ENCODE peak calls at places on chromosome 19, in four cellular contexts. F, E, Q and D are unnamed samples.

GRCh38 chr19:33938821-33939220 is 142.2 kb downstream of the KCTD15 start:
- DNase-seq in F (no peak), E (no peak), Q (no peak), D (no peak)

GRCh38 chr19:4304509-4305252 is at the start of gene FSD1:
- DNase-seq in F (no peak), E (no peak), Q (no peak), D (peak; percentile 72)

GRCh38 chr19:16850133-16850532 is 20.9 kb downstream of the SIN3B start:
- DNase-seq in F (peak; percentile 6), E (no peak), Q (no peak), D (no peak)

GRCh38 chr19:16051254-16052025 is 24.9 kb upstream of the TPM4 start:
- DNase-seq in F (no peak), E (no peak), Q (no peak), D (no peak)

GRCh38 chr19:12773571-12773970 is 1.8 kb downstream of the HOOK2 start:
- DNase-seq in F (no peak), E (no peak), Q (peak; percentile 48), D (no peak)

GRCh38 chr19:21519488-21519887 is 14.1 kb downstream of the ZNF429 start:
- DNase-seq in F (no peak), E (no peak), Q (no peak), D (no peak)

GRCh38 chr19:48672994-48673393 is at the start of gene NTN5:
- DNase-seq in F (no peak), E (no peak), Q (no peak), D (no peak)

GRCh38 chr19:19655641-19656343 is 7.7 kb downstream of the ATP13A1 start:
- DNase-seq in F (no peak), E (no peak), Q (no peak), D (no peak)

GRCh38 chr19:12884926-12885748 is 1.9 kb downstream of the KLF1 start:
- DNase-seq in F (no peak), E (peak; percentile 67), Q (peak; percentile 60), D (peak; percentile 58)

GRCh38 chr19:47663911-47664771 is 49.1 kb upstream of the EHD2 start:
- DNase-seq in F (peak; percentile 91), E (peak; percentile 75), Q (peak; percentile 66), D (peak; percentile 73)

GRCh38 chr19:33376931-33377557 is 3.5 kb downstream of the CEBPG start:
- DNase-seq in F (no peak), E (no peak), Q (no peak), D (no peak)

GRCh38 chr19:12603714-12604113 is 6.9 kb downstream of the ZNF490 start:
- DNase-seq in F (no peak), E (no peak), Q (no peak), D (no peak)

GRCh38 chr19:48968813-48969218 is 3.7 kb downstream of the FTL start:
- DNase-seq in F (no peak), E (no peak), Q (no peak), D (no peak)

GRCh38 chr19:56141416-56141992 is 417 bp downstream of the ZNF444 start:
- DNase-seq in F (no peak), E (no peak), Q (no peak), D (no peak)

GRCh38 chr19:38320969-38321339 is 1.3 kb downstream of the KCNK6 start:
- DNase-seq in F (no peak), E (no peak), Q (no peak), D (no peak)

GRCh38 chr19:47701717-47702552 is 11.3 kb upstream of the EHD2 start:
- DNase-seq in F (no peak), E (no peak), Q (no peak), D (no peak)

GRCh38 chr19:5957132-5957531 is 20.8 kb downstream of the RANBP3 start:
- DNase-seq in F (no peak), E (no peak), Q (no peak), D (no peak)

GRCh38 chr19:55452381-55453325 is 8.8 kb downstream of the ISOC2 start:
- DNase-seq in F (peak; percentile 27), E (peak; percentile 76), Q (peak; percentile 66), D (peak; percentile 89)

GRCh38 chr19:16325161-16325527 is 518 bp downstream of the KLF2 start:
- DNase-seq in F (no peak), E (peak; percentile 66), Q (peak; percentile 59), D (no peak)

GRCh38 chr19:41876847-41877489 is at the start of gene CD79A:
- DNase-seq in F (no peak), E (no peak), Q (no peak), D (no peak)

GRCh38 chr19:38664503-38665211 is 17.2 kb downstream of the ACTN4 start:
- DNase-seq in F (no peak), E (no peak), Q (no peak), D (no peak)

GRCh38 chr19:13095393-13095784 is 7.3 kb downstream of the LYL1 start:
- DNase-seq in F (no peak), E (no peak), Q (no peak), D (no peak)

GRCh38 chr19:35689836-35690235 is 14.5 kb upstream of the ZBTB32 start:
- DNase-seq in F (no peak), E (no peak), Q (no peak), D (no peak)

GRCh38 chr19:16584825-16585801 is 12.9 kb upstream of the SLC35E1 start:
- DNase-seq in F (no peak), E (no peak), Q (no peak), D (no peak)

GRCh38 chr19:7849631-7850428 is 19.8 kb downstream of the EVI5L start:
- DNase-seq in F (no peak), E (no peak), Q (no peak), D (no peak)

GRCh38 chr19:54128796-54129616 is 8.6 kb upstream of the CNOT3 start:
- DNase-seq in F (no peak), E (no peak), Q (no peak), D (no peak)

GRCh38 chr19:327291-328024 is 17.1 kb downstream of the MIER2 start:
- DNase-seq in F (no peak), E (no peak), Q (no peak), D (no peak)

GRCh38 chr19:407501-408440 is 1.2 kb downstream of the C2CD4C start:
- DNase-seq in F (no peak), E (no peak), Q (no peak), D (no peak)

GRCh38 chr19:47047272-47047930 is 1.0 kb downstream of the TMEM160 start:
- DNase-seq in F (no peak), E (no peak), Q (no peak), D (no peak)

GRCh38 chr19:51297406-51297805 is 14.0 kb upstream of the IGLON5 start:
- DNase-seq in F (no peak), E (no peak), Q (no peak), D (no peak)

GRCh38 chr19:14091086-14091884 is 734 bp upstream of the SAMD1 start:
- DNase-seq in F (no peak), E (no peak), Q (no peak), D (no peak)

GRCh38 chr19:54178581-54179261 is 5.8 kb upstream of the TMC4 start:
- DNase-seq in F (no peak), E (peak; percentile 23), Q (no peak), D (no peak)

GRCh38 chr19:30676990-30677679 is 305.0 kb downstream of the ZNF536 start:
- DNase-seq in F (no peak), E (no peak), Q (no peak), D (no peak)

GRCh38 chr19:7605490-7606222 is 10.0 kb downstream of the CAMSAP3 start:
- DNase-seq in F (no peak), E (no peak), Q (no peak), D (no peak)

GRCh38 chr19:46925548-46925950 is 64.8 kb downstream of the ARHGAP35 start:
- DNase-seq in F (no peak), E (no peak), Q (no peak), D (no peak)

GRCh38 chr19:14375055-14375581 is 6.1 kb upstream of the ADGRE5 start:
- DNase-seq in F (no peak), E (peak; percentile 37), Q (peak; percentile 44), D (no peak)

GRCh38 chr19:35398570-35398969 is 27.7 kb downstream of the GPR42 start:
- DNase-seq in F (no peak), E (no peak), Q (no peak), D (no peak)

DNA sequence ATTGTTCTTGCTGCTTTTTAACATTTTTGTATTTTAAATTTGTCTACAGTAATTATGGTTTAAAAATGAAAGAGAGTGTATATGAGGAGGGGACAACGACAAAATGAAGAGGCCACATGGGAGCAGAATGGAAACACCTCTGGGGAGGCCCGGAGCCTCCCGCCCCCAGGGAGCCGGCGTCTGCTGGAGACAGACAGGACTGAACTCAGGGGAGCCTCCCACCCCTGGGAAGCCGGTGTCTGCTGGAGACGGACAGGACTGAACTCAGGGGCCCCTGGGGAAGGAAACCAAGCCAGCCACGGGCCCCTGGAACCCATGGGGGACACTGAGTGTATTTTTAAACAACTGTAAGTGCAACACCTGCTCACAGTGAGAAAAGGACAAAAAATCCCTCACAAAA is 16.7 kb upstream of the SLC39A3 start:
- DNase-seq in F (no peak), E (no peak), Q (no peak), D (no peak)
- H3K27ac ChIP-seq in F (no peak overlapping the region), E (no peak overlapping the region), Q (no peak overlapping the region), D (no peak overlapping the region)

GRCh38 chr19:40116075-40116474 is 25.3 kb upstream of the ZNF780A start:
- DNase-seq in F (no peak), E (no peak), Q (no peak), D (no peak)
- H3K4me3 ChIP-seq in F (no peak overlapping the region), E (no peak overlapping the region), Q (no peak overlapping the region), D (no peak overlapping the region)

DNA sequence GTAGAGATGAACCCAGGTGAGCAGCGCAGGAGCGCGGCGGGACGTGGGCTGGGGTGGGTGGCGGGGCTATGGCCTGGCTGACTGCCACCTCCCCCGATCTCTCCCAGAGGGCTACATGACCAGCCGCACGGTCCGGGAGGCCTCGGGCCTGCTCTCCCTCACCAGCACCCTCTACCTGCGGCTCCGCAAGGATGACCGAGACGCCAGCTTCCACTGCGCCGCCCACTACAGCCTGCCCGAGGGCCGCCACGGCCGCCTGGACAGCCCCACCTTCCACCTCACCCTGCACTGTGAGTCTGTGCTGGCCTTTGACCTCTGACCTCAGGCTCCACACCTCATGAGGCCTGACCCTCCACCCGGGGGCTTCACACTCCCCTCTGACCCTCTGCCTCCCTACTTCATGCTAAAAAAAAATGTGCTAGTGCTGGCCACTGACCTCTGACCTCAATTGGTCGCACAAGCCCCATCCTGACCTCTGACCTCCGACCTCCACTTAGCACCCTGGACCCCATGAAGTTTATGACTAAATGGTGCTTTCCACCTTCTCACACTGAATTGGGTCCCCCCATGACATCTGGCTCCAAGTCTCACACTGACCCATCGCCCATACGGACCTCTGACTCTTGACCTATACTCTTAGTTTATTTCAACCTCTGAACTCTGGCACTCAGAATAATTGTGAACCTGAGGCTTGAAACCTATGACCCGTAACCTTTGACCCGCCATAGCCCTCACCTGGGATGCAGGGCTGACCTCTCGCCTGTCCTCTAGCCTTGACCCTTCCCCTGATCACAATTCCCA is 4.6 kb downstream of the BCAM start:
- DNase-seq in F (no peak), E (no peak), Q (no peak), D (no peak)
- TF ChIP-seq CTCF in F (no peak), E (no peak), Q (no peak), D (no peak)

DNA sequence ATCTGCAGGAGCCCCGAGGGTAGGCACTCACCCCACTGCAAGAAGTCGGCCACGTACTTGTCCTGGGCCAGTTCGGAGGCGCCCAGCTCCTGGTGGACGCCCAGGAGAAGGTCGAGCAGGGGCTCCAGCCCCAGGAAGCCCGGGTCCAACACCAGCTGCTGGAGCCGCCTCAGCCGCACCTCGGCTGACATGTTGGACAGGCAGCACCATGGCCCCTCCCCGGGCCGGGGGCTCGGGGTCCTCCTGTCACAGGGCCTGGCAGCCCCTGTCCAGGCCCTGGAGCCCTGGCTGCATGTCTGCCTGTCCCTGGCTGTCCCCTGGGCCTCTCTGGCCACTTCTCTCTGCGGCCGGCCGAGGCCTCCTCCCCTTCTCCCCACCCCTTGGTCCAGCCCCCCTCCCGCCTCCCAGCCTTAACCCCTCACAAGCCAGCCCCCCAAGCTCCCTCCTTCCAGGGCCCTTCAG is at the start of gene DMPK:
- DNase-seq in F (no peak), E (peak; percentile 74), Q (peak; percentile 76), D (no peak)
- H3K27ac ChIP-seq in F (peak within 1 kb of the TSS; percentile 94), E (peak within 1 kb of the TSS; percentile 98), Q (peak within 1 kb of the TSS; percentile 94), D (no peak within 1 kb of the TSS)